ENCODE peak calls at places on chromosomes 1 and 21, in five cellular contexts. One of them, this sample, is unnamed.

GRCh38 chr1:24438423-24438901 is 22.9 kb downstream of the NIPAL3 start:
- DNase-seq in stomach: no peak
- DNase-seq in AG08395: peak; percentile 58
- DNase-seq in K562: peak; percentile 45
- DNase-seq in stromal cell of bone marrow: no peak
- DNase-seq in this sample: no peak

GRCh38 chr1:31793586-31794285 is 22.1 kb downstream of the SPOCD1 start:
- DNase-seq in stomach: peak; percentile 16
- DNase-seq in AG08395: no peak
- DNase-seq in K562: no peak
- DNase-seq in stromal cell of bone marrow: no peak
- DNase-seq in this sample: no peak

GRCh38 chr1:34407140-34407539 is 230.4 kb downstream of the C1orf94 start:
- DNase-seq in stomach: peak; percentile 34
- DNase-seq in AG08395: peak; percentile 57
- DNase-seq in K562: no peak
- DNase-seq in stromal cell of bone marrow: no peak
- DNase-seq in this sample: no peak

GRCh38 chr1:14511856-14512585 is 86.5 kb upstream of the KAZN start:
- DNase-seq in stomach: no peak
- DNase-seq in AG08395: no peak
- DNase-seq in K562: no peak
- DNase-seq in stromal cell of bone marrow: no peak
- DNase-seq in this sample: no peak

GRCh38 chr1:21921100-21921875 is 15.8 kb downstream of the HSPG2 start:
- DNase-seq in stomach: peak; percentile 49
- DNase-seq in AG08395: no peak
- DNase-seq in K562: no peak
- DNase-seq in stromal cell of bone marrow: no peak
- DNase-seq in this sample: no peak

GRCh38 chr21:36767096-36767495 is 68.2 kb downstream of the SIM2 start:
- DNase-seq in stomach: no peak
- DNase-seq in AG08395: no peak
- DNase-seq in K562: no peak
- DNase-seq in stromal cell of bone marrow: no peak
- DNase-seq in this sample: no peak

GRCh38 chr1:28775121-28775942 is 36.6 kb upstream of the OPRD1 start:
- DNase-seq in stomach: peak; percentile 79
- DNase-seq in AG08395: peak; percentile 90
- DNase-seq in K562: peak; percentile 42
- DNase-seq in stromal cell of bone marrow: peak; percentile 60
- DNase-seq in this sample: peak; percentile 47

GRCh38 chr1:157137051-157137772 is 983 bp downstream of the ETV3 start:
- DNase-seq in stomach: no peak
- DNase-seq in AG08395: peak; percentile 46
- DNase-seq in K562: peak; percentile 32
- DNase-seq in stromal cell of bone marrow: no peak
- DNase-seq in this sample: no peak

GRCh38 chr1:75985827-75986226 is 53.6 kb upstream of the ASB17 start:
- DNase-seq in stomach: no peak
- DNase-seq in AG08395: no peak
- DNase-seq in K562: no peak
- DNase-seq in stromal cell of bone marrow: peak; percentile 16
- DNase-seq in this sample: no peak

GRCh38 chr1:245129811-245130210 is 25.0 kb upstream of the KIF26B start:
- DNase-seq in stomach: no peak
- DNase-seq in AG08395: no peak
- DNase-seq in K562: no peak
- DNase-seq in stromal cell of bone marrow: no peak
- DNase-seq in this sample: no peak

GRCh38 chr21:28344985-28345384 is 647.7 kb downstream of the LTN1 start:
- DNase-seq in stomach: no peak
- DNase-seq in AG08395: no peak
- DNase-seq in K562: no peak
- DNase-seq in stromal cell of bone marrow: no peak
- DNase-seq in this sample: no peak

GRCh38 chr1:62774006-62774405 is 9.9 kb upstream of the ATG4C start:
- DNase-seq in stomach: no peak
- DNase-seq in AG08395: no peak
- DNase-seq in K562: no peak
- DNase-seq in stromal cell of bone marrow: no peak
- DNase-seq in this sample: no peak

GRCh38 chr21:45409466-45410150 is 4.6 kb downstream of the COL18A1 start:
- DNase-seq in stomach: no peak
- DNase-seq in AG08395: peak; percentile 58
- DNase-seq in K562: no peak
- DNase-seq in stromal cell of bone marrow: no peak
- DNase-seq in this sample: no peak

GRCh38 chr1:151790940-151791651 is 796 bp upstream of the TDRKH start:
- DNase-seq in stomach: no peak
- DNase-seq in AG08395: peak; percentile 43
- DNase-seq in K562: peak; percentile 68
- DNase-seq in stromal cell of bone marrow: no peak
- DNase-seq in this sample: no peak

GRCh38 chr1:14777516-14778506 is 179.3 kb downstream of the KAZN start:
- DNase-seq in stomach: no peak
- DNase-seq in AG08395: no peak
- DNase-seq in K562: peak; percentile 48
- DNase-seq in stromal cell of bone marrow: no peak
- DNase-seq in this sample: no peak

GRCh38 chr1:32240140-32240951 is 6.7 kb upstream of the FAM167B start:
- DNase-seq in stomach: peak; percentile 88
- DNase-seq in AG08395: peak; percentile 55
- DNase-seq in K562: no peak
- DNase-seq in stromal cell of bone marrow: no peak
- DNase-seq in this sample: peak; percentile 62

GRCh38 chr1:14915356-14916054 is 238.0 kb upstream of the TMEM51 start:
- DNase-seq in stomach: peak; percentile 51
- DNase-seq in AG08395: peak; percentile 71
- DNase-seq in K562: peak; percentile 89
- DNase-seq in stromal cell of bone marrow: no peak
- DNase-seq in this sample: no peak

GRCh38 chr1:153422450-153423068 is 6.2 kb downstream of the S100A7A start:
- DNase-seq in stomach: peak; percentile 78
- DNase-seq in AG08395: peak; percentile 67
- DNase-seq in K562: peak; percentile 65
- DNase-seq in stromal cell of bone marrow: peak; percentile 40
- DNase-seq in this sample: peak; percentile 27

GRCh38 chr1:119968068-119968492 is 71.8 kb upstream of the ADAM30 start:
- DNase-seq in stomach: peak; percentile 77
- DNase-seq in AG08395: peak; percentile 43
- DNase-seq in K562: peak; percentile 75
- DNase-seq in stromal cell of bone marrow: no peak
- DNase-seq in this sample: peak; percentile 40

GRCh38 chr1:156608036-156608674 is 6.9 kb upstream of the GPATCH4 start:
- DNase-seq in stomach: peak; percentile 48
- DNase-seq in AG08395: peak; percentile 79
- DNase-seq in K562: peak; percentile 58
- DNase-seq in stromal cell of bone marrow: peak; percentile 46
- DNase-seq in this sample: no peak

GRCh38 chr1:46173361-46173856 is 1.5 kb upstream of the TSPAN1 start:
- DNase-seq in stomach: no peak
- DNase-seq in AG08395: peak; percentile 43
- DNase-seq in K562: peak; percentile 61
- DNase-seq in stromal cell of bone marrow: no peak
- DNase-seq in this sample: no peak

GRCh38 chr1:65975708-65976107 is 183.0 kb downstream of the PDE4B start:
- DNase-seq in stomach: no peak
- DNase-seq in AG08395: no peak
- DNase-seq in K562: no peak
- DNase-seq in stromal cell of bone marrow: no peak
- DNase-seq in this sample: no peak

GRCh38 chr1:200029035-200029623 is 1.6 kb downstream of the NR5A2 start:
- DNase-seq in stomach: peak; percentile 49
- DNase-seq in AG08395: no peak
- DNase-seq in K562: no peak
- DNase-seq in stromal cell of bone marrow: no peak
- DNase-seq in this sample: no peak

GRCh38 chr1:166858726-166859419 is 17.2 kb downstream of the TADA1 start:
- DNase-seq in stomach: no peak
- DNase-seq in AG08395: no peak
- DNase-seq in K562: no peak
- DNase-seq in stromal cell of bone marrow: no peak
- DNase-seq in this sample: no peak

GRCh38 chr1:15702722-15703550 is 18.8 kb downstream of the PLEKHM2 start:
- DNase-seq in stomach: peak; percentile 59
- DNase-seq in AG08395: no peak
- DNase-seq in K562: no peak
- DNase-seq in stromal cell of bone marrow: no peak
- DNase-seq in this sample: no peak

GRCh38 chr1:83512371-83513004 is 486.4 kb downstream of the TTLL7 start:
- DNase-seq in stomach: no peak
- DNase-seq in AG08395: no peak
- DNase-seq in K562: no peak
- DNase-seq in stromal cell of bone marrow: no peak
- DNase-seq in this sample: no peak

GRCh38 chr1:37083551-37084119 is 49.3 kb upstream of the GRIK3 start:
- DNase-seq in stomach: no peak
- DNase-seq in AG08395: no peak
- DNase-seq in K562: no peak
- DNase-seq in stromal cell of bone marrow: no peak
- DNase-seq in this sample: no peak

GRCh38 chr1:215132156-215132555 is 49.6 kb downstream of the KCNK2 start:
- DNase-seq in stomach: no peak
- DNase-seq in AG08395: peak; percentile 45
- DNase-seq in K562: no peak
- DNase-seq in stromal cell of bone marrow: peak; percentile 40
- DNase-seq in this sample: no peak

GRCh38 chr21:38809170-38809878 is 3.6 kb downstream of the ETS2 start:
- DNase-seq in stomach: no peak
- DNase-seq in AG08395: no peak
- DNase-seq in K562: no peak
- DNase-seq in stromal cell of bone marrow: no peak
- DNase-seq in this sample: no peak

GRCh38 chr1:31095298-31095981 is 29.9 kb upstream of the PUM1 start:
- DNase-seq in stomach: no peak
- DNase-seq in AG08395: peak; percentile 75
- DNase-seq in K562: no peak
- DNase-seq in stromal cell of bone marrow: peak; percentile 48
- DNase-seq in this sample: no peak